ENCODE peak calls at places on chromosomes 1 and 21, in six cellular contexts. Q is activated CD8-positive, alpha-beta memory T cell treated with anti-CD3 and anti-CD28 coated beads, Interleukin-2, amount 50 U/mL, for 48 hours; W is HCT116; K is stimulated activated CD4-positive, alpha-beta T cell treated with anti-CD3 and anti-CD28 coated beads, TNF-alpha, amount 100 ng/mL, for 24 hours; X is activated T-cell treated with anti-CD3 and anti-CD28 coated beads for 24 hours; R is cardiac fibroblast. F is an unnamed sample.

GRCh38 chr1:33085332-33085731 is 4.4 kb downstream of the AZIN2 start:
- DNase-seq in Q (no peak), W (no peak), K (no peak), X (no peak), R (no peak), F (no peak)

GRCh38 chr1:33903210-33903589 is 39.3 kb downstream of the HMGB4 start:
- DNase-seq in Q (no peak), W (no peak), K (no peak), X (no peak), R (no peak), F (no peak)

GRCh38 chr21:25960423-25960822 is 210.1 kb downstream of the APP start:
- DNase-seq in Q (no peak), W (no peak), K (no peak), X (no peak), R (no peak), F (no peak)

GRCh38 chr1:6905790-6906189 is 120.5 kb downstream of the CAMTA1 start:
- DNase-seq in Q (no peak), W (no peak), K (no peak), X (no peak), R (no peak), F (no peak)

GRCh38 chr1:198679535-198680173 is 40.8 kb downstream of the PTPRC start:
- DNase-seq in Q (no peak), W (no peak), K (no peak), X (no peak), R (no peak), F (no peak)

GRCh38 chr1:101996830-101997485 is at the start of gene OLFM3:
- DNase-seq in Q (no peak), W (no peak), K (no peak), X (no peak), R (no peak), F (no peak)

GRCh38 chr1:86377341-86377740 is 18.8 kb downstream of the ODF2L start:
- DNase-seq in Q (no peak), W (no peak), K (no peak), X (no peak), R (no peak), F (no peak)

GRCh38 chr1:167541610-167542009 is 12.0 kb downstream of the CREG1 start:
- DNase-seq in Q (no peak), W (no peak), K (no peak), X (no peak), R (peak; percentile 58), F (no peak)

GRCh38 chr21:44364151-44365053 is 11.0 kb downstream of the TRPM2 start:
- DNase-seq in Q (no peak), W (no peak), K (no peak), X (no peak), R (no peak), F (no peak)

GRCh38 chr1:61752921-61753389 is 10.7 kb downstream of the PATJ start:
- DNase-seq in Q (no peak), W (no peak), K (no peak), X (no peak), R (no peak), F (no peak)

GRCh38 chr1:11170102-11170501 is 19.1 kb upstream of the ANGPTL7 start:
- DNase-seq in Q (no peak), W (no peak), K (no peak), X (no peak), R (no peak), F (no peak)

GRCh38 chr1:77218477-77219165 is 609 bp downstream of the PIGK start:
- DNase-seq in Q (no peak), W (no peak), K (no peak), X (no peak), R (peak; percentile 45), F (no peak)

GRCh38 chr1:157944666-157945280 is 48.7 kb upstream of the KIRREL1 start:
- DNase-seq in Q (no peak), W (no peak), K (no peak), X (no peak), R (no peak), F (no peak)

GRCh38 chr21:43270800-43271261 is 102.0 kb downstream of the CRYAA start:
- DNase-seq in Q (no peak), W (no peak), K (no peak), X (no peak), R (no peak), F (no peak)

GRCh38 chr1:17550684-17551584 is 11.4 kb downstream of the ARHGEF10L start:
- DNase-seq in Q (no peak), W (no peak), K (no peak), X (no peak), R (no peak), F (no peak)

GRCh38 chr1:19504796-19505693 is 19.7 kb upstream of the CAPZB start:
- DNase-seq in Q (no peak), W (no peak), K (no peak), X (no peak), R (peak; percentile 86), F (no peak)

F was measured in Panc1.